ENCODE peak calls at places on chromosomes 7 and 10, in five cellular contexts. L, I, S, Z and M are unnamed samples.

GRCh38 chr10:103966671-103967432 is at the start of gene SLK:
- DNase-seq in L (peak; percentile 93), S (peak; percentile 76), Z (no peak), I (peak; percentile 83), M (peak; percentile 96)

GRCh38 chr7:40659231-40659630 is 524.4 kb downstream of the SUGCT start:
- DNase-seq in I (no peak), S (no peak), Z (no peak), L (no peak), M (no peak)

GRCh38 chr10:44763331-44763730 is 147.8 kb upstream of the TMEM72 start:
- DNase-seq in S (no peak), I (no peak), L (no peak), Z (no peak), M (no peak)

GRCh38 chr7:141043621-141044020 is 28.9 kb upstream of the MRPS33 start:
- DNase-seq in L (no peak), I (no peak), Z (no peak), S (no peak), M (no peak)

GRCh38 chr10:17227367-17228080 is 517 bp upstream of the VIM start:
- DNase-seq in I (no peak), Z (no peak), L (peak; percentile 24), S (no peak), M (no peak)

GRCh38 chr10:97131702-97132101 is 54.1 kb downstream of the SLIT1 start:
- DNase-seq in Z (no peak), I (no peak), S (no peak), L (no peak), M (no peak)

GRCh38 chr7:135602304-135602703 is 44.6 kb downstream of the NUP205 start:
- DNase-seq in Z (no peak), I (no peak), S (no peak), L (no peak), M (no peak)

GRCh38 chr7:81159402-81159801 is 240.6 kb upstream of the SEMA3C start:
- DNase-seq in S (peak; percentile 13), Z (no peak), L (no peak), I (no peak), M (no peak)

GRCh38 chr10:2938869-2939268 is 128.5 kb upstream of the PFKP start:
- DNase-seq in Z (no peak), I (no peak), L (no peak), S (no peak), M (no peak)

GRCh38 chr10:79346388-79347225 is 662 bp upstream of the PPIF start:
- DNase-seq in S (no peak), I (peak; percentile 71), L (peak; percentile 51), Z (no peak), M (peak; percentile 67)

GRCh38 chr10:124650820-124651401 is 93.3 kb downstream of the FAM53B start:
- DNase-seq in L (no peak), I (no peak), Z (no peak), S (no peak), M (no peak)

GRCh38 chr10:110471566-110472139 is 26.1 kb upstream of the DUSP5 start:
- DNase-seq in L (no peak), Z (no peak), S (no peak), I (no peak), M (no peak)

GRCh38 chr10:71697938-71698709 is 21.5 kb downstream of the C10orf105 start:
- DNase-seq in Z (no peak), L (no peak), I (no peak), S (no peak), M (no peak)

GRCh38 chr7:128783143-128783799 is 7.7 kb upstream of the OPN1SW start:
- DNase-seq in S (no peak), I (no peak), Z (peak; percentile 45), L (no peak), M (no peak)

GRCh38 chr7:9945882-9946281 is 1027.8 kb upstream of the PHF14 start:
- DNase-seq in I (no peak), S (no peak), L (no peak), Z (no peak), M (no peak)

GRCh38 chr7:90298145-90299038 is 22.7 kb downstream of the FAM237B start:
- DNase-seq in I (no peak), S (peak; percentile 10), Z (no peak), L (peak; percentile 30), M (no peak)

GRCh38 chr10:87661861-87662785 is 2.4 kb downstream of the PAPSS2 start:
- DNase-seq in I (no peak), S (no peak), L (no peak), Z (no peak), M (no peak)

GRCh38 chr7:108347616-108348015 is 108.6 kb downstream of the NRCAM start:
- DNase-seq in S (peak; percentile 12), Z (no peak), I (no peak), L (no peak), M (no peak)

GRCh38 chr10:112137381-112137987 is 46.1 kb downstream of the GPAM start:
- DNase-seq in S (peak; percentile 81), L (peak; percentile 57), Z (no peak), I (no peak), M (peak; percentile 90)

GRCh38 chr7:139774376-139774775 is 3.4 kb downstream of the HIPK2 start:
- DNase-seq in L (no peak), Z (peak; percentile 52), S (no peak), I (no peak), M (no peak)

GRCh38 chr10:51445587-51445986 is 253.8 kb downstream of the CSTF2T start:
- DNase-seq in L (no peak), S (no peak), I (no peak), Z (no peak), M (no peak)

GRCh38 chr10:132611026-132611910 is 73.7 kb downstream of the INPP5A start:
- DNase-seq in Z (no peak), S (peak; percentile 4), I (no peak), L (no peak), M (no peak)

GRCh38 chr7:81256991-81257390 is 338.1 kb upstream of the SEMA3C start:
- DNase-seq in I (no peak), S (no peak), L (no peak), Z (no peak), M (no peak)

GRCh38 chr10:47027108-47027811 is 116.0 kb downstream of the PTPN20 start:
- DNase-seq in L (no peak), S (no peak), I (no peak), Z (no peak), M (peak; percentile 76)

GRCh38 chr7:42233939-42234338 is 3.1 kb downstream of the GLI3 start:
- DNase-seq in S (no peak), I (no peak), L (no peak), Z (no peak), M (no peak)

GRCh38 chr10:8485032-8485431 is 430.5 kb downstream of the GATA3 start:
- DNase-seq in L (no peak), Z (no peak), S (no peak), I (no peak), M (no peak)

GRCh38 chr7:112877671-112878460 is 87.7 kb upstream of the TMEM168 start:
- DNase-seq in Z (no peak), I (no peak), L (no peak), S (no peak), M (no peak)

GRCh38 chr7:154182361-154182760 is 130.2 kb downstream of the DPP6 start:
- DNase-seq in I (no peak), S (no peak), L (no peak), Z (no peak), M (no peak)

GRCh38 chr10:124007102-124007772 is 86.2 kb downstream of the CHST15 start:
- DNase-seq in Z (no peak), L (no peak), S (no peak), I (no peak), M (no peak)

GRCh38 chr10:73368238-73368637 is 9.6 kb upstream of the CFAP70 start:
- DNase-seq in Z (no peak), S (no peak), I (no peak), L (no peak), M (no peak)

GRCh38 chr7:5595545-5596045 is 172.0 kb upstream of the TNRC18 start:
- DNase-seq in Z (no peak), S (no peak), I (no peak), L (no peak), M (no peak)

GRCh38 chr7:84744388-84744787 is 442.5 kb downstream of the SEMA3D start:
- DNase-seq in I (no peak), Z (no peak), S (no peak), L (no peak), M (no peak)

GRCh38 chr7:106029941-106030340 is 66.9 kb downstream of the CDHR3 start:
- DNase-seq in I (no peak), S (no peak), Z (no peak), L (no peak), M (no peak)
- TF ChIP-seq CTCF in I (no peak), S (no peak), Z (no peak), L (peak; percentile 56), M (no peak)

DNA sequence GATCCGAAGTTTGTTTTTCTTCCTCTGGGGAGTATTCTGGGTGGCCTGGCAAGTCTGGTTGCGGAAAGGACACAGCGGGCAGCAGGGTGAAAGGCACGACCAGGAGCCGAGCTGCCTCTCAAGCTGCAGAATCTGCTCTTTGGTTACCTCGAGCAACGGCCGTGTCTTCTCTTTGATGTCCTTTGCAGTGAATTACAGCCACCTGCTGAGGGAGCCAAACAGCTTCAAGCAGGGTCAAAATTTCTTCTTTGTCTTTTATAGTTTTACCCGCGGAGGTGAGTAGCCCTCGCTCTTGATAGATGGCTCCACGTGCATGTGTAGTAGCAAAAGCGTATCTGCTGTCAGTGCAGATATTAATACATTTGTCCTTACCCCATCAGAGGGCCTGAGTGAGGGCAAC is 177.3 kb upstream of the MBL2 start:
- DNase-seq in L (peak; percentile 31), I (no peak), S (peak; percentile 10), Z (no peak), M (no peak)
- TF ChIP-seq CTCF in L (peak; percentile 66), I (no peak), S (no peak), Z (no peak), M (no peak)

GRCh38 chr10:34981834-34982233 is 108.3 kb downstream of the CUL2 start:
- DNase-seq in I (no peak), S (no peak), L (no peak), Z (no peak), M (no peak)

GRCh38 chr10:34979938-34980337 is 110.2 kb downstream of the CUL2 start:
- DNase-seq in Z (no peak), I (no peak), S (no peak), L (no peak), M (no peak)

GRCh38 chr10:34988397-34989067 is 101.6 kb downstream of the CUL2 start:
- DNase-seq in I (no peak), Z (no peak), S (no peak), L (no peak), M (no peak)

GRCh38 chr10:34985146-34985545 is 105.0 kb downstream of the CUL2 start:
- DNase-seq in S (no peak), Z (no peak), L (no peak), I (no peak), M (no peak)

DNA sequence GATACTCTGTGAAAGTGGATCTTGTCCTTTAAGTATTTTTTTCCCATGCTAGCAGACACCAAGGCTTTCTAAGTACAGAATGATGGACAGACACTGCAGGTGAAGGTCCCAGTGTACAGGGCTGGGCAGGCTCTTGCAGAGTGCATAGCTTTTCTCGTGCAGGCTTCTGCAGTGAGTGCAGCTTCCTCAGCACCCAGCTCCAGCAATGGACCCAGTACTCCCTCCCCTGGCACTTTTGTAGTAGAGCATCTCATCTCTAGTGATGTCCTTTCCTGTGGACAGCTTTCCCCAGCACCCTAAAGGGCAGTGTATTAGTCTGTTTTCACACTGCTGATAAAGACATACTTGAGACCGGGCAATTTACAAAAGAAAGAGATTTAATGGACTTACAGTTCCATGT is 104.3 kb downstream of the CUL2 start:
- DNase-seq in S (no peak), I (no peak), L (no peak), Z (no peak), M (no peak)
- TF ChIP-seq CTCF in S (no peak), I (no peak), L (no peak), Z (peak; percentile 42), M (peak; percentile 32)

GRCh38 chr7:45078199-45078681 is 10.5 kb downstream of the NACAD start:
- DNase-seq in I (no peak), S (no peak), L (no peak), Z (no peak), M (no peak)
- TF ChIP-seq CTCF in I (no peak), S (no peak), L (no peak), Z (no peak), M (no peak)